ENCODE peak calls at places on chromosomes 3 and 15, in five cellular contexts. U is PC-3, O is GM23338, W is HCT116, V is GM23248. F is an unnamed sample.

GRCh38 chr3:143429628-143430514 is 310.3 kb downstream of the CHST2 start:
- DNase-seq in O (peak; percentile 13), V (no peak), U (no peak), W (no peak), F (no peak)

GRCh38 chr3:145094355-145094941 is 1066.5 kb downstream of the PLOD2 start:
- DNase-seq in V (peak; percentile 60), O (peak; percentile 76), W (peak; percentile 41), U (peak; percentile 55), F (peak; percentile 48)

GRCh38 chr15:50546566-50546965 is at the start of gene USP50:
- DNase-seq in W (no peak), U (no peak), V (no peak), O (no peak), F (no peak)

GRCh38 chr15:26838742-26839460 is 28.0 kb upstream of the GABRA5 start:
- DNase-seq in U (peak; percentile 25), V (peak; percentile 4), W (no peak), O (peak; percentile 85), F (peak; percentile 29)

GRCh38 chr15:100849021-100849831 is 30.4 kb upstream of the ALDH1A3 start:
- DNase-seq in W (no peak), O (peak; percentile 75), U (peak; percentile 86), V (peak; percentile 79), F (no peak)

GRCh38 chr15:74642328-74642723 is 26.7 kb downstream of the CLK3 start:
- DNase-seq in W (no peak), V (no peak), O (no peak), U (no peak), F (no peak)

GRCh38 chr15:42707068-42707467 is 29.9 kb downstream of the CDAN1 start:
- DNase-seq in W (no peak), U (peak; percentile 97), O (no peak), V (peak; percentile 52), F (no peak)

GRCh38 chr3:146152841-146153240 is 8.1 kb downstream of the PLOD2 start:
- DNase-seq in O (peak; percentile 16), V (no peak), W (no peak), U (no peak), F (peak; percentile 12)

GRCh38 chr15:25862469-25863066 is 559 bp downstream of the ATP10A start:
- DNase-seq in U (peak; percentile 44), V (peak; percentile 62), W (no peak), O (peak; percentile 57), F (peak; percentile 21)

GRCh38 chr15:31586841-31587240 is 260.2 kb downstream of the KLF13 start:
- DNase-seq in O (no peak), W (no peak), U (no peak), V (peak; percentile 56), F (no peak)

GRCh38 chr3:83035704-83036010 is 1274.2 kb upstream of the GBE1 start:
- DNase-seq in V (no peak), O (no peak), W (no peak), U (no peak), F (no peak)

GRCh38 chr15:51621917-51622268 is 678 bp downstream of the DMXL2 start:
- DNase-seq in U (peak; percentile 46), V (peak; percentile 83), W (peak; percentile 21), O (peak; percentile 61), F (peak; percentile 67)
- TF ChIP-seq EZH2phosphoT487 in U (no peak), V (no peak), W (no peak), O (no peak), F (no peak)

GRCh38 chr15:52799145-52799811 is 9.1 kb upstream of the ONECUT1 start:
- DNase-seq in O (no peak), V (no peak), U (no peak), W (no peak), F (no peak)
- TF ChIP-seq EZH2 in O (peak; percentile 72), V (peak; percentile 81), U (no peak), W (no peak), F (no peak)

DNA sequence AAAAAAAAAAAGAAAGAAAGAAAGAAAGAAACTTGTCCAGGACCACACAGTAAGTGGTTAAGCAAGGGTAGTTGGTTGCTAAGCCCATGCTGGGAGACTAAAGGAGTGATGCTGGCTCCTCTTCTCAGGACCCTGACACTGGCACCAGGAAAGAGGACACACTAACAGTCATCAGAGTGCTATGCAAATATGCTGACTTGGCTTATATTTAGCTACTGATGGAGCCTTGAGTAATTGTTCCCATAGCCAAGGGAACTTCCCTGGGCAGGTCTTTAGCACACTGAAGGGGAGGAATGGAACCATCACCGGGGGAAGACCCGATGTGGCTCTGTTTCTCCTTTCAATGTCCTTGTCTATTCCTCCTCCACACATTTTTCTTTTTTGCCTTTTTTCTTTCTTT is 6.3 kb downstream of the TMEM40 start:
- DNase-seq in W (no peak), U (peak; percentile 75), V (peak; percentile 57), O (no peak), F (no peak)
- H3K27ac ChIP-seq in W (no peak overlapping the region), U (peak overlapping the region; percentile 87), V (no peak overlapping the region), O (no peak overlapping the region), F (no peak overlapping the region)

DNA sequence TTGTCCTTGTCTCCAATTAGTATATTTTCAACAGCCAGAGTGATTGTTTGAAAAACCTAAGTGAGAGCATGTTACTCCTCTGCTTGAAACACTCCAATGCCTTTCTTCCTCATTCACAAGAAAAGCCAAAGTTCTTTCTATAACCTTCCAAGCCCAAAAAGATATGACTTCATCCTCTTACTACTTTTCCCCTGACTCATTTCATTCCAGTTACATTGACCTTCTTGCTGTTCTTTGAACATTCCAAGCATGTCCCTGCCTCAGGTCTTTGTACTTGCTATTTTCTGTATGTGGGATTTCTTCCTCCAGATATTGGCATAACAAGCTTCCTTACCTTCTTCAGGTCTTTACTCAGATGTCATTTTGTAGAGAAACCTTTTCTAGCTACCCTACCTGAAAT is 28.3 kb downstream of the EHHADH start:
- DNase-seq in U (peak; percentile 10), O (no peak), V (peak; percentile 79), W (no peak), F (no peak)
- TF ChIP-seq EZH2phosphoT487 in U (no peak), O (no peak), V (no peak), W (no peak), F (no peak)

DNA sequence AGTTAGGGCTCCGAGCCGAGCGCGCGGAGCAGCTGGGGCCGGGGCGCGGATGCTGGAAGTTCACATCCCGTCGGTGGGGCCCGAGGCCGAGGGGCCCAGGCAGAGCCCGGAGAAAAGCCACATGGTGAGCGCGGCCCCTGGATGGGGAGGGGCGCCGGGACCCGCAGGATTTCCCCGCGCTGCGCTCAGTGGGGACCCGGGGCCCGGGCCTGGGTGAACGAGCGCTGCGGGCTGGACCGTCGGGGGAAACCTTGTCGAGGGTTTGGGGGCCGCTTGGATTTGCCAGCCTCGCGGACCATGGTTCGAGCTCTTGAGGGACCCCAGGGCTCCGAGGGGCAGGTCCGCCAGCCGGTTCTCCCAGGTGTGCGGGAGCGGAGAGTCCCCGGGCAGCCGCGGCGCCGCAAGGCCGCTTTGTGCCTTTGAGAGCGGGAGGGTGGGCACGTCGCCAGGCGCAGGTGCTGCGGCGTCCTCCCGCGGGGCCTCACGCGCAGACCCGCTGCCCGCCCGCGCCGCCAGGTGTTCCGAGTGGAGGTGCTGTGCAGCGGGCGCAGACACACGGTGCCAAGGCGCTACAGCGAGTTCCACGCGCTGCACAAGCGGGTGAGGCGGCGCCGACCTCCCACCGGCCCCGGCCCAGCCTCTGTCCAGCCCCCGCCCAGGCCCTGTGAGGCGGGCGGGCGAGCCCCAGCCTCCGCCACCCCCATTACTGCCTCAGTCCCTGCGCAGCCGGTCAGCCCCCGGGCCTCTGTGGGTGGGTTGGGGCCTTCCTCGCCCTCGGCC is at the start of gene SNX22:
- DNase-seq in V (no peak), U (no peak), W (no peak), O (peak; percentile 51), F (peak; percentile 56)
- TF ChIP-seq EZH2 in V (peak; percentile 91), U (no peak), W (no peak), O (no peak), F (peak; percentile 87)

F was measured in neural progenitor cell.